ENCODE peak calls at places on chromosomes 5 and 9, in five cellular contexts. Y is choroid plexus epithelial cell; E is Jurkat, Clone E6-1; M is A172; U is neural crest cell. J is an unnamed sample.
A peak's percentile ranks its signal among the peaks of the same experiment; 100 is the strongest.

GRCh38 chr5:178108966-178109365 is 4.4 kb upstream of the N4BP3 start:
- DNase-seq in Y (no peak), E (no peak), M (no peak), U (no peak), J (no peak)

GRCh38 chr5:157265714-157266285 is at the start of gene CYFIP2:
- DNase-seq in Y (no peak), E (peak; percentile 84), M (peak; percentile 10), U (peak; percentile 55), J (peak; percentile 13)

GRCh38 chr5:20028506-20028905 is 40.5 kb upstream of the CDH18 start:
- DNase-seq in Y (peak; percentile 5), E (no peak), M (no peak), U (no peak), J (no peak)

GRCh38 chr9:76296561-76297276 is 97.5 kb downstream of the RFK start:
- DNase-seq in Y (no peak), E (no peak), M (no peak), U (no peak), J (no peak)

GRCh38 chr5:55187370-55187769 is 14.4 kb upstream of the CDC20B start:
- DNase-seq in Y (peak; percentile 28), E (no peak), M (peak; percentile 26), U (no peak), J (peak; percentile 23)

GRCh38 chr9:14926941-14927624 is 16.9 kb upstream of the FREM1 start:
- DNase-seq in Y (no peak), E (no peak), M (no peak), U (no peak), J (no peak)

GRCh38 chr9:99624499-99625233 is 197.0 kb upstream of the NR4A3 start:
- DNase-seq in Y (no peak), E (no peak), M (no peak), U (no peak), J (no peak)

GRCh38 chr9:129237804-129238203 is 59.7 kb upstream of the IER5L start:
- DNase-seq in Y (no peak), E (no peak), M (no peak), U (no peak), J (no peak)

J was measured in fibroblast of villous mesenchyme.